ENCODE peak calls at places on chromosomes 12 and 14, in four cellular contexts. J, L, P and W are unnamed samples.

GRCh38 chr14:85752179-85752578 is 222.2 kb downstream of the FLRT2 start:
- DNase-seq in P (no peak), J (no peak), L (no peak), W (no peak)

GRCh38 chr14:101286271-101287018 is 274.9 kb upstream of the DIO3 start:
- DNase-seq in L (no peak), P (no peak), J (no peak), W (no peak)

GRCh38 chr12:132189378-132190011 is 45.2 kb downstream of the NOC4L start:
- DNase-seq in L (peak), P (peak), J (peak), W (peak)

GRCh38 chr14:54459106-54459505 is 17.9 kb upstream of the CNIH1 start:
- DNase-seq in P (no peak), J (no peak), L (no peak), W (no peak)

GRCh38 chr12:56221233-56221756 is 427 bp downstream of the RNF41 start:
- DNase-seq in P (no peak), L (peak), J (peak), W (no peak)

GRCh38 chr12:69500631-69501030 is 30.4 kb downstream of the FRS2 start:
- DNase-seq in L (peak), J (no peak), P (no peak), W (no peak)

GRCh38 chr14:103094406-103095209 is at the start of gene EXOC3L4:
- DNase-seq in L (no peak), P (no peak), J (no peak), W (no peak)

GRCh38 chr12:99605-100004 is 33.0 kb downstream of the IQSEC3 start:
- DNase-seq in P (no peak), J (no peak), L (no peak), W (no peak)

GRCh38 chr14:72666610-72667009 is 227.3 kb downstream of the DPF3 start:
- DNase-seq in L (peak), J (no peak), P (no peak), W (no peak)

GRCh38 chr12:123267991-123268843 is 3.4 kb downstream of the CDK2AP1 start:
- DNase-seq in L (no peak), J (no peak), P (no peak), W (no peak)

GRCh38 chr12:104063712-104064030 is 660 bp upstream of the HCFC2 start:
- DNase-seq in P (no peak), J (no peak), L (peak), W (no peak)

GRCh38 chr12:129540249-129540648 is 363.6 kb downstream of the TMEM132D start:
- DNase-seq in J (no peak), P (no peak), L (no peak), W (no peak)

GRCh38 chr12:26368331-26368730 is 173.0 kb downstream of the SSPN start:
- DNase-seq in P (no peak), L (no peak), J (no peak), W (no peak)

GRCh38 chr14:75277796-75278421 is 719 bp upstream of the FOS start:
- DNase-seq in J (no peak), L (peak), P (no peak), W (no peak)

GRCh38 chr12:118979763-118980406 is 1.5 kb upstream of the SRRM4 start:
- DNase-seq in L (peak), J (no peak), P (peak), W (no peak)

GRCh38 chr12:10673660-10674384 is at the start of gene STYK1:
- DNase-seq in P (peak), L (peak), J (no peak), W (peak)

GRCh38 chr12:123389560-123390351 is 5.8 kb downstream of the KMT5A start:
- DNase-seq in P (no peak), L (peak), J (peak), W (no peak)

GRCh38 chr12:106249411-106250135 is 1.8 kb upstream of the CKAP4 start:
- DNase-seq in J (no peak), P (no peak), L (no peak), W (no peak)

GRCh38 chr14:71070169-71070568 is 162.9 kb downstream of the PCNX1 start:
- DNase-seq in L (peak), P (no peak), J (no peak), W (no peak)

GRCh38 chr12:105862163-105862821 is 276.5 kb downstream of the NUAK1 start:
- DNase-seq in P (no peak), J (no peak), L (peak), W (no peak)

GRCh38 chr12:38155020-38155395 is 161.6 kb upstream of the ALG10B start:
- DNase-seq in J (no peak), L (no peak), P (no peak), W (no peak)

GRCh38 chr12:6182279-6182898 is 17.8 kb upstream of the CD9 start:
- DNase-seq in J (peak), P (no peak), L (peak), W (no peak)

GRCh38 chr12:105226219-105226618 is 9.8 kb downstream of the APPL2 start:
- DNase-seq in J (no peak), P (no peak), L (peak), W (no peak)

GRCh38 chr12:67019070-67019469 is 250.1 kb upstream of the CAND1 start:
- DNase-seq in L (no peak), P (no peak), J (no peak), W (no peak)

GRCh38 chr14:64873506-64874220 is 6.0 kb downstream of the SPTB start:
- DNase-seq in P (no peak), L (no peak), J (no peak), W (no peak)

GRCh38 chr12:7989827-7990491 is 42.6 kb upstream of the FOXJ2 start:
- DNase-seq in J (no peak), P (peak), L (peak), W (no peak)

GRCh38 chr12:87599459-87599858 is 429.7 kb downstream of the C12orf50 start:
- DNase-seq in P (no peak), J (no peak), L (no peak), W (no peak)

GRCh38 chr12:51253276-51253675 is 14.7 kb downstream of the DAZAP2 start:
- DNase-seq in P (no peak), L (no peak), J (no peak), W (no peak)

GRCh38 chr12:51850933-51851244 is 2.4 kb upstream of the FIGNL2 start:
- DNase-seq in L (no peak), P (no peak), J (no peak), W (no peak)

GRCh38 chr12:131116437-131117117 is 162.9 kb downstream of the ADGRD1 start:
- DNase-seq in L (peak), P (no peak), J (no peak), W (no peak)

GRCh38 chr14:96208739-96209138 is 4.1 kb downstream of the BDKRB2 start:
- DNase-seq in J (no peak), P (no peak), L (no peak), W (peak)

GRCh38 chr12:46342562-46343033 is 30.0 kb downstream of the SLC38A2 start:
- DNase-seq in P (no peak), L (peak), J (no peak), W (no peak)
- H3K4me3 ChIP-seq in P (no peak), L (no peak), J (no peak), W (no peak)

GRCh38 chr12:112847708-112848337 is 56.3 kb downstream of the RPH3A start:
- DNase-seq in L (no peak), J (no peak), P (no peak), W (no peak)
- H3K4me3 ChIP-seq in L (no peak), J (no peak), P (no peak), W (no peak)

DNA sequence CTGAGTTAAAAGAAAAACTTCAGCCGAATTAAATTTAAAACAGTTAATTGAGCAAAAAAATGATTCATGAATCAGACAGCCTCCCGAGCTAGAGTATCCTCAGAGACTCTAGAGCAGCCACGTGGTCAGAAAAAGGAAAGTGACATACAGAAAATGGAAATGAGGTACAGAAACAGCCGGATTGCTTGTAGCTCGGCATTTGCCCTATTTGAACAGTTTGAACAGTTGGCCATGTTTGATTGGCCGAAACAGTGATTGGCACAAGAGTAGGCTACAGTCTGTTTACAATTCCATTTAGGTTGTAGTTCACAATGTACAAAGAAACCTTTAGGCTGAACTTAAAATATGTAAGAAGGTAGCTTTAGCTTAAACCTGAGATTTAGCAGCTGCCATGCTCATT is 12.9 kb upstream of the OXA1L start:
- DNase-seq in L (peak), J (no peak), P (no peak), W (no peak)
- H3K4me3 ChIP-seq in L (no peak), J (no peak), P (no peak), W (no peak)

GRCh38 chr12:64611430-64612286 is 1.4 kb downstream of the RASSF3 start:
- DNase-seq in P (no peak), J (peak), L (peak), W (no peak)

GRCh38 chr12:64612843-64613242 is 2.5 kb downstream of the RASSF3 start:
- DNase-seq in P (no peak), L (no peak), J (no peak), W (no peak)

GRCh38 chr12:64618953-64619590 is 8.8 kb downstream of the RASSF3 start:
- DNase-seq in J (peak), P (peak), L (peak), W (no peak)

GRCh38 chr12:64621257-64621942 is 11.1 kb downstream of the RASSF3 start:
- DNase-seq in J (peak), L (peak), P (no peak), W (no peak)

GRCh38 chr12:64616221-64616620 is 5.9 kb downstream of the RASSF3 start:
- DNase-seq in P (no peak), L (peak), J (no peak), W (no peak)
- H3K4me3 ChIP-seq in P (no peak), L (no peak), J (peak), W (no peak)

GRCh38 chr12:12803186-12803585 is 10.0 kb upstream of the DDX47 start:
- DNase-seq in L (peak), P (peak), J (no peak), W (peak)

GRCh38 chr12:12806784-12807516 is 6.2 kb upstream of the DDX47 start:
- DNase-seq in P (no peak), J (no peak), L (no peak), W (no peak)

GRCh38 chr12:12801649-12802048 is 11.5 kb upstream of the DDX47 start:
- DNase-seq in J (no peak), L (no peak), P (no peak), W (no peak)

GRCh38 chr12:12804011-12804410 is 9.1 kb upstream of the DDX47 start:
- DNase-seq in P (no peak), L (peak), J (no peak), W (no peak)

GRCh38 chr12:12804432-12804886 is 8.7 kb upstream of the DDX47 start:
- DNase-seq in J (no peak), P (no peak), L (peak), W (peak)
- H3K4me3 ChIP-seq in J (no peak), P (no peak), L (no peak), W (no peak)

DNA sequence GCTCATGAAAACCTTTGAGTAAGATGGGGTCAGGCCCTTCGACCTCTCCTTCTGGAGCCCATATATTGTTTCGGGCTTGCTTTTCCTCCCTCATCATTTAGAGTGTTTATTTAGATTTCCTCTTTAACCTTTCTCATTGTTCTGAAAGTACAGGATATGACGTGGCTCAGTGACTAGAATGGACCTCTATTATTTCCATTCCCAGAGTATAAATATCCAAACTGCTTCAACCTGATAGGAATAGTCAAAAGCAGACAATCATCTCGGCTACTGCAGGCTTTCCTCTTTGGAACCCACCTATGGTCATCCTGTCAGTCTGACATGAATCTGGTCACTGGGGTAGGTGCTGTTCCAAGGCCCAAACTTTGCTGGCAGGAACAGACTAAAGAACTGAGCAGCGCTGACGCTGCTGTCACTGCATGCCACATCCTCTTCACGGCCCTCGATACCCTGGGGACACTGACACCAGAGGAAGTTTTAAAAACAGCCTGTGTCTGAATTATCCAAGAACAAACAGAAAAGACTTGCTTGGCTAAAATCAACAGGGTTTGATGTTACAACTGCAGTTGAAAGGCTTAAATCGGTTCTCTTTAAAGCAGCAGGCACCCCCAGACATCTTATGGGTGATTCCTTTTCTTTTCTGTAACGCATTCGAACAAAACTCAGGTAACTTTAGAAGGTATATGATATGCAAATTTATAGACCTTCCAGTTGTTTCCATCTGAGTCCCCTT is 5.0 kb upstream of the DDX47 start:
- DNase-seq in J (no peak), P (no peak), L (peak), W (no peak)
- H3K4me3 ChIP-seq in J (no peak), P (no peak), L (peak), W (no peak)

DNA sequence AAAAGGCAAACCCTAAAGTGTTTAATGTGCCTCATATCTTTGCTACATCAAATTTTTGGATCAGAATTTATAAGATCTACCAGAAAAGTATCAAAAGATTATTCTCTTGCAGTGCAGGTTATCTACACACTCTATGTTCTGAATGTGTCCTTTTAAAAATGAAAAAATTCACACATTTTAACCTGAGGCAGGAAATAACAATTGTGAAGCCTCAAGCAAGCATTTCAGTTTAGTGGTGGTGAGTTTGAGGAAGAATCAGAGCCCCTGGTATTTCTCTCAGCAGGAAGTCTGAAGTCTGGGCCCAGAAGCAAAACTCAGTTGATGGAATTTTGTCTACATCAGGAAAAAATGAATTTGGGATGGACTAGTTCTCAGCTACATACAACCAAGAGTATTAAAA is 137.0 kb upstream of the PZP start:
- DNase-seq in L (no peak), P (no peak), J (no peak), W (no peak)
- H3K4me3 ChIP-seq in L (no peak), P (no peak), J (no peak), W (no peak)

GRCh38 chr14:91327661-91328312 is 83.3 kb upstream of the GPR68 start:
- DNase-seq in L (no peak), P (no peak), J (no peak), W (peak)
- H3K4me3 ChIP-seq in L (no peak), P (no peak), J (no peak), W (no peak)

DNA sequence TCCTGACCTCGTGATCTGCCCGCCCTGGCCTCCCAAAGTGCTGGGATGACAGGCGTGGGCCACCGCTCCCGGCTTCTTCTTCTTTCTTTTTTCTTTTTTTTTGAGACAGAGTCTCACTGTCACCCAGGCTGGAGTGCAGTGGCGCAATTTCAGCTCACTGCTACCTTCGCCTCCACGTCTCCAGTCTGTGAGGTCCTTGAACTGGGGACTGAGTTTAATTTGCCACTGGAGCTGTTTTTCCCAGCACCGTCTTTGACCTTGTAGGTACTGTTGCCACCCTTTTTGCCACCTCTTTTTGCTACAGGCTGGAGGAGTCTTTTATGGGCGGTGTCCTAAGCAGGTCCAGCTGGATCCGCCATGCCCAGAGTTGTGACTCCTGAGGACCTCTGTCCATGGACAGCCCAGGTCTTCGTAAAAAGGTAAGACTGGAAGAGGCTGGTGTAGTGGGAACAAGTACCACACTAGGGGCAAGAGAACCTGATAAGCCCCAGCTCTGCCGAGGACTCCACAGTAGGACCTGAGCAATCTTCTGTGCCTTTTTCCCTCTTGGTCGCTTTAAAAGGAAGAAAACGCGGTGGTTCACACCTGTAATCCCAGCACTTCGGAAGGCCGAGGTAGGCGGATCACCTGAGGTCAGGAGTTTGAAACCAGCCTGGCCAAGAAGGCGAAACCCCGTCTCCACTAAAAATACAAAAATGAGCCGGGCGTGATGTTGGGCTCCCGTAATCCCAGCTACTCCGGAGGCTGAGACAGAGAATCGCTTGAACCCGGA is 976 bp downstream of the RNU4-2 start:
- DNase-seq in L (no peak), P (peak), J (no peak), W (no peak)
- H3K4me3 ChIP-seq in L (peak), P (no peak), J (peak), W (peak)